ENCODE peak calls at places on chromosomes 12 and 14, in ten cellular contexts. I, S, O, L, D, F, E, G, Y and H are unnamed samples.

GRCh38 chr12:75807494-75807893 is 224.1 kb downstream of the PHLDA1 start:
- DNase-seq in I (no peak), S (no peak), O (no peak), L (no peak), D (no peak), F (no peak), E (no peak), G (no peak), Y (no peak), H (no peak)

GRCh38 chr12:92543359-92543758 is 159.4 kb upstream of the PLEKHG7 start:
- DNase-seq in I (no peak), S (no peak), O (no peak), L (no peak), D (no peak), F (no peak), E (no peak), G (no peak), Y (no peak), H (no peak)

GRCh38 chr12:42360747-42361403 is 34.9 kb downstream of the PPHLN1 start:
- DNase-seq in I (no peak), S (no peak), O (no peak), L (peak; percentile 22), D (no peak), F (no peak), E (no peak), G (no peak), Y (no peak), H (no peak)

GRCh38 chr12:4355150-4355842 is 24.2 kb downstream of the FGF23 start:
- DNase-seq in I (no peak), S (no peak), O (no peak), L (no peak), D (no peak), F (no peak), E (no peak), G (no peak), Y (no peak), H (no peak)

GRCh38 chr12:9039397-9039977 is 50.1 kb downstream of the KLRG1 start:
- DNase-seq in I (no peak), S (peak; percentile 20), O (peak; percentile 42), L (peak; percentile 60), D (peak; percentile 44), F (no peak), E (no peak), G (no peak), Y (no peak), H (no peak)

GRCh38 chr12:132566551-132567131 is 43.7 kb downstream of the LRCOL1 start:
- DNase-seq in I (no peak), S (no peak), O (no peak), L (no peak), D (peak; percentile 32), F (no peak), E (no peak), G (no peak), Y (no peak), H (no peak)

GRCh38 chr14:100636559-100636958 is 49.3 kb upstream of the BEGAIN start:
- DNase-seq in I (no peak), S (no peak), O (no peak), L (no peak), D (no peak), F (no peak), E (no peak), G (no peak), Y (no peak), H (no peak)

GRCh38 chr12:29354954-29355353 is 26.0 kb downstream of the ERGIC2 start:
- DNase-seq in I (no peak), S (no peak), O (no peak), L (no peak), D (no peak), F (no peak), E (no peak), G (no peak), Y (no peak), H (no peak)

GRCh38 chr14:72155379-72155993 is 223.3 kb downstream of the RGS6 start:
- DNase-seq in I (no peak), S (no peak), O (no peak), L (no peak), D (no peak), F (no peak), E (no peak), G (no peak), Y (no peak), H (no peak)

GRCh38 chr12:50715174-50715573 is 48.7 kb upstream of the ATF1 start:
- DNase-seq in I (no peak), S (peak; percentile 21), O (peak; percentile 24), L (peak; percentile 5), D (no peak), F (no peak), E (no peak), G (no peak), Y (no peak), H (no peak)

GRCh38 chr12:108629824-108630476 is 3.7 kb downstream of the SELPLG start:
- DNase-seq in I (no peak), S (peak; percentile 85), O (no peak), L (peak; percentile 88), D (peak; percentile 75), F (peak; percentile 28), E (no peak), G (peak; percentile 29), Y (no peak), H (no peak)

GRCh38 chr12:112876506-112876905 is 30.3 kb upstream of the OAS1 start:
- DNase-seq in I (no peak), S (no peak), O (no peak), L (no peak), D (no peak), F (no peak), E (no peak), G (no peak), Y (no peak), H (no peak)

GRCh38 chr12:110253176-110253575 is 27.9 kb upstream of the ATP2A2 start:
- DNase-seq in I (no peak), S (no peak), O (peak; percentile 17), L (peak; percentile 44), D (peak; percentile 22), F (peak; percentile 84), E (peak; percentile 80), G (peak; percentile 36), Y (peak; percentile 58), H (no peak)

DNA sequence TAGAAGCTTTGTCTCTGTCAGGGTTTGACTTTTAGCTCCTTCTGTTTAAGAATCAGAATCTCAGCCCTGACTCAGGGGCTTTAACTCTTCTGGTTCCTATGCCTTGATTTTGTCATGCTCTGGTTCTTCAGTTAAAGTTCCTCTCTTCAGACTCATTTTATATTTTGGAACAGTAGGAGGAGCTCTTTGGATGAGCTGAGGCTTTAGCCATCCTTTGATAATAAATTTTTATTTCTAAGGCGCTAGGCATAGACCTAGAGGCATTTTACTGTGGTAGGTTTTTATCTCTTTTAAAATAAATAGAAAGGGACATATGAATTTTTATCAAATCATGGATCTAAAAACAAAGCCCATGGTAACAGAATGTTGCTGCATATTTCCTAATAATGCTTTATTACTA is 51.7 kb downstream of the ATP23 start:
- DNase-seq in I (no peak), S (no peak), O (no peak), L (peak; percentile 8), D (peak; percentile 15), F (no peak), E (no peak), G (no peak), Y (no peak), H (no peak)
- TF ChIP-seq CTCF in I (no peak), S (no peak), O (no peak), L (peak; percentile 19), D (peak; percentile 40), F (no peak), E (no peak), G (no peak), Y (no peak), H (no peak)

DNA sequence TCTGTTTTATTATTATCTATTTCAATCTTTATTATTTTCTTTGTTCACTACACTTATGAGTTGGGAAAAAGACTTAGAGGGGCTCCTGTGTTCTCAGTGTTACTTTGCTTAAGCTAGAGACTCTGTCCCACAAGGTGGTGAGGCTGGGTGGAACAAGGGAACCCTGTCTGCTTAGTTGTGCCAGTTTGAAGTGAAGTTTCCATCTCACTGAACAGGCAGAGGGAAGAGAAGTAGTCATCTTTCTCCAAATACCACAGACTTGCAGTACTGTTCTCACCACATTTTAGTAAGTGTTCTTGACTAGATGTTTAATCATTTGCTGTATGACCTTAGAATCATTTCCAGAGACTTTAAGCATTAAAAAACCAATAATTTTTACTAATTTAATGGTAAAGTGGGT is 195.7 kb upstream of the NEDD1 start:
- DNase-seq in I (no peak), S (no peak), O (no peak), L (no peak), D (no peak), F (no peak), E (no peak), G (no peak), Y (no peak), H (no peak)
- H3K4me3 ChIP-seq in I (no peak overlapping the region), S (no peak overlapping the region), O (no peak overlapping the region), L (no peak overlapping the region), D (no peak overlapping the region), F (no peak overlapping the region), E (no peak overlapping the region), G (no peak overlapping the region), Y (no peak overlapping the region), H (no peak overlapping the region)

GRCh38 chr14:96279564-96279963 is 23.6 kb downstream of the BDKRB1 start:
- DNase-seq in I (no peak), S (no peak), O (no peak), L (no peak), D (no peak), F (no peak), E (no peak), G (no peak), Y (no peak), H (no peak)

GRCh38 chr14:96284008-96284407 is 28.0 kb downstream of the BDKRB1 start:
- DNase-seq in I (no peak), S (no peak), O (no peak), L (no peak), D (no peak), F (no peak), E (no peak), G (no peak), Y (no peak), H (no peak)

GRCh38 chr14:96284430-96284829 is 28.4 kb downstream of the BDKRB1 start:
- DNase-seq in I (no peak), S (no peak), O (no peak), L (no peak), D (no peak), F (no peak), E (no peak), G (no peak), Y (no peak), H (no peak)

GRCh38 chr14:96280104-96280503 is 24.1 kb downstream of the BDKRB1 start:
- DNase-seq in I (no peak), S (no peak), O (no peak), L (no peak), D (no peak), F (no peak), E (no peak), G (no peak), Y (no peak), H (no peak)

GRCh38 chr14:96281486-96281885 is 25.5 kb downstream of the BDKRB1 start:
- DNase-seq in I (no peak), S (no peak), O (no peak), L (no peak), D (no peak), F (no peak), E (no peak), G (no peak), Y (no peak), H (no peak)
- TF ChIP-seq CTCF in I (no peak), S (no peak), O (no peak), L (no peak), D (no peak), F (no peak), E (no peak), G (peak; percentile 18), Y (no peak), H (no peak)

GRCh38 chr12:6635375-6635855 is 344 bp downstream of the LPAR5 start:
- DNase-seq in I (no peak), S (no peak), O (no peak), L (no peak), D (no peak), F (no peak), E (no peak), G (no peak), Y (peak; percentile 71), H (no peak)
- H3K4me3 ChIP-seq in I (peak overlapping the region; percentile 28), S (no peak overlapping the region), O (peak overlapping the region; percentile 37), L (no peak overlapping the region), D (no peak overlapping the region), F (peak overlapping the region; percentile 29), E (peak overlapping the region; percentile 5), G (no peak overlapping the region), Y (no peak overlapping the region), H (peak overlapping the region; percentile 15)